ENCODE peak calls at places on chromosomes 5 and 9, in four cellular contexts. J is neuronal stem cell, N is neural progenitor cell, H is heart left ventricle. E is an unnamed sample. For H3K9me3 and H3K4me1, the result is how much of the 10 kb centered on the place peaks cover.

GRCh38 chr9:106421772-106422171 is 441.2 kb upstream of the ZNF462 start:
- DNase-seq in J (no peak), N (no peak), H (no peak), E (no peak)

GRCh38 chr5:142727736-142728047 is 41.8 kb upstream of the FGF1 start:
- DNase-seq in J (no peak), N (no peak), H (no peak), E (no peak)

GRCh38 chr9:78863531-78863930 is 566.6 kb downstream of the PSAT1 start:
- DNase-seq in J (no peak), N (no peak), H (no peak), E (no peak)

GRCh38 chr9:37187713-37188439 is 67.5 kb downstream of the ZCCHC7 start:
- DNase-seq in J (no peak), N (no peak), H (no peak), E (no peak)

GRCh38 chr9:114424126-114424525 is 36.3 kb upstream of the AKNA start:
- DNase-seq in J (no peak), N (no peak), H (no peak), E (no peak)

GRCh38 chr5:175849153-175849552 is 22.2 kb upstream of the CPLX2 start:
- DNase-seq in J (no peak), N (no peak), H (no peak), E (no peak)

GRCh38 chr5:39283231-39283818 is 64.0 kb upstream of the FYB1 start:
- DNase-seq in J (peak), N (peak), H (peak), E (no peak)

GRCh38 chr5:19885040-19885824 is 102.8 kb downstream of the CDH18 start:
- DNase-seq in J (no peak), N (no peak), H (no peak), E (no peak)

GRCh38 chr5:18394154-18394804 is 760.0 kb downstream of the TAF11L14 start:
- DNase-seq in J (peak), N (peak), H (peak), E (peak)

GRCh38 chr5:9621379-9621903 is 8.7 kb downstream of the TAS2R1 start:
- DNase-seq in J (no peak), N (peak), H (no peak), E (no peak)

GRCh38 chr9:32351845-32352244 is 32.6 kb upstream of the ACO1 start:
- DNase-seq in J (no peak), N (peak), H (no peak), E (no peak)

GRCh38 chr9:116355153-116355827 is 201.7 kb downstream of the PAPPA start:
- DNase-seq in J (no peak), N (peak), H (peak), E (peak)

GRCh38 chr9:22508790-22509189 is 62.2 kb downstream of the DMRTA1 start:
- DNase-seq in J (no peak), N (no peak), H (no peak), E (no peak)

GRCh38 chr9:87212563-87213154 is 265.4 kb upstream of the GAS1 start:
- DNase-seq in J (no peak), N (peak), H (no peak), E (no peak)

GRCh38 chr5:80963966-80964481 is 3.9 kb downstream of the RASGRF2 start:
- DNase-seq in J (no peak), N (no peak), H (no peak), E (no peak)

GRCh38 chr5:116632890-116633289 is 58.3 kb upstream of the SEMA6A start:
- DNase-seq in J (no peak), N (no peak), H (no peak), E (no peak)

GRCh38 chr9:133854785-133855184 is 116.6 kb upstream of the SARDH start:
- DNase-seq in J (no peak), N (no peak), H (no peak), E (no peak)

GRCh38 chr5:39270172-39270848 is 50.9 kb upstream of the FYB1 start:
- DNase-seq in J (no peak), N (no peak), H (no peak), E (no peak)

GRCh38 chr5:144035341-144035740 is 135.1 kb downstream of the YIPF5 start:
- DNase-seq in J (no peak), N (no peak), H (no peak), E (no peak)

GRCh38 chr5:115209279-115209678 is 39.6 kb upstream of the TRIM36 start:
- DNase-seq in J (no peak), N (no peak), H (peak), E (no peak)

GRCh38 chr5:176441921-176442323 is 6.3 kb upstream of the FAF2 start:
- DNase-seq in J (no peak), N (peak), H (no peak), E (no peak)

GRCh38 chr5:172163346-172163745 is 24.7 kb downstream of the STK10 start:
- DNase-seq in J (no peak), N (no peak), H (no peak), E (peak)

GRCh38 chr5:38715671-38716070 is 130.1 kb upstream of the OSMR start:
- DNase-seq in J (peak), N (peak), H (no peak), E (no peak)

GRCh38 chr5:116598871-116599270 is 24.2 kb upstream of the SEMA6A start:
- DNase-seq in J (no peak), N (no peak), H (no peak), E (no peak)

GRCh38 chr9:28050046-28050445 is 476.8 kb upstream of the C9orf72 start:
- DNase-seq in J (no peak), N (no peak), H (no peak), E (no peak)

GRCh38 chr9:137044502-137045177 is 1.3 kb downstream of the NPDC1 start:
- DNase-seq in J (no peak), N (no peak), H (no peak), E (no peak)

GRCh38 chr5:14164764-14165163 is 21.6 kb downstream of the TRIO start:
- DNase-seq in J (no peak), N (no peak), H (no peak), E (no peak)
- H3K9me3 ChIP-seq in J (under half), N (under half), H (under half), E (under half)

GRCh38 chr9:13175732-13176131 is 103.8 kb downstream of the MPDZ start:
- DNase-seq in J (no peak), N (no peak), H (no peak), E (no peak)
- H3K4me3 ChIP-seq in J (no peak), N (no peak), H (no peak), E (no peak)

DNA sequence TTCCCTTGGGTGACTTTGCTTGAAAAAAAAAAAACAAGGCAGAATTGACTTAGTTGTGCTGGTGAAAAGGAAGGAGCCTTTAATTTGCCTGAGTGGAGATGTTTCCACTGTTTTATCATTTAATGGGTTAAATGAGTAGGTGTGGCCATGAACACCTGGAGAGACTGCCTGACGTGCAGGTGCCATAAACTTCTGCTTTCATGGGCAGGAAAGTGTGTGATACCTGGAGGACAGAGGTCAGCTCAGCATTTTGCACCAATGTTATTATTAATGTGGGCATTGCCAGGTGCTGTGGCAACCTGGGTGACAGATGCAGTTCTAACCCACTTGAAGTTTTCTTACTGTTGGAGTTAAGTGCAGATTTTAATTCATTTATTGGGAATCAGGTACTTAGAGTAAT is 145.4 kb downstream of the CD180 start:
- DNase-seq in J (no peak), N (no peak), H (no peak), E (no peak)
- H3K4me1 ChIP-seq in J (under half), N (under half), H (under half), E (under half)

GRCh38 chr5:180217797-180218196 is 8.8 kb upstream of the RASGEF1C start:
- DNase-seq in J (no peak), N (no peak), H (no peak), E (no peak)

GRCh38 chr5:180216646-180217171 is 7.7 kb upstream of the RASGEF1C start:
- DNase-seq in J (no peak), N (no peak), H (no peak), E (no peak)

GRCh38 chr5:180222056-180222455 is 13.0 kb upstream of the RASGEF1C start:
- DNase-seq in J (no peak), N (no peak), H (no peak), E (no peak)
- H3K9me3 ChIP-seq in J (under half), N (under half), H (half or more), E (under half)

GRCh38 chr9:13430717-13431116 is 151.2 kb upstream of the MPDZ start:
- DNase-seq in J (no peak), N (no peak), H (no peak), E (no peak)
- H3K4me3 ChIP-seq in J (no peak), N (no peak), H (no peak), E (no peak)

GRCh38 chr5:4945296-4945695 is 194.8 kb upstream of the ADAMTS16 start:
- DNase-seq in J (no peak), N (no peak), H (no peak), E (no peak)

GRCh38 chr5:4947106-4947505 is 193.0 kb upstream of the ADAMTS16 start:
- DNase-seq in J (no peak), N (no peak), H (no peak), E (no peak)

GRCh38 chr5:4947899-4948556 is 192.1 kb upstream of the ADAMTS16 start:
- DNase-seq in J (no peak), N (no peak), H (no peak), E (no peak)

DNA sequence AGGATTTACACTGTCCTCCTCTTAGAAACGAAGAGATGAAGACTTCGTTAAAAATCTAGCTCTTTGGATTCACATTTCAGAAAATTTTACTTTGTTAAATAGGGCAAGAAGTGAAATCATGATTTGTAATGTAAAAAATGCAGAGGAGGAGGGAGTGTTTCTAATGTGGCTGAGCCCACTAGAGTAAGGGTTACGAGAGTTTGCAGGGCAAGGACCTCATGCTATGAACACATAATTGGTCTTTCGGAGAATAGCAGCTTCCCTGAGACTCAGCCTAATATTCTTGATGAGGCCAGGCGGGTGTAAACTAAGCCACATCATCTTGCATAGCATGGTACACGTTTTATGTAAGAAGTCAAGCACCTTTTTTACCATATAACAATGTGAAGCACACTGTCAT is 191.0 kb upstream of the ADAMTS16 start:
- DNase-seq in J (no peak), N (no peak), H (no peak), E (no peak)
- H3K4me1 ChIP-seq in J (under half), N (under half), H (under half), E (under half)

E was measured in right cardiac atrium.